ENCODE peak calls at places on chromosomes 3 and 15, in four cellular contexts. J is GM12878, P is K562, V is endothelial cell of umbilical vein. T is an unnamed sample.

GRCh38 chr3:180040966-180041365 is 4.2 kb upstream of the PEX5L start:
- DNase-seq in J (no peak), P (no peak), V (no peak), T (no peak)

GRCh38 chr3:98596902-98597500 is 3.6 kb upstream of the CPOX start:
- DNase-seq in J (peak), P (peak), V (peak), T (peak)

GRCh38 chr15:28955160-28955502 is 69.4 kb downstream of the APBA2 start:
- DNase-seq in J (peak), P (no peak), V (no peak), T (peak)

GRCh38 chr15:77851696-77852095 is 219.0 kb upstream of the LINGO1 start:
- DNase-seq in J (no peak), P (no peak), V (no peak), T (no peak)

GRCh38 chr15:31261266-31262142 is 65.1 kb upstream of the KLF13 start:
- DNase-seq in J (no peak), P (no peak), V (no peak), T (no peak)

GRCh38 chr3:117721866-117722265 is 1012.3 kb downstream of the TUSC7 start:
- DNase-seq in J (no peak), P (no peak), V (no peak), T (no peak)

GRCh38 chr15:24919446-24919845 is 35.3 kb upstream of the SNRPN start:
- DNase-seq in J (no peak), P (no peak), V (no peak), T (no peak)

GRCh38 chr3:51940648-51941421 is 869 bp downstream of the RRP9 start:
- DNase-seq in J (no peak), P (no peak), V (peak), T (no peak)

GRCh38 chr3:2714856-2715255 is 395.3 kb downstream of the IL5RA start:
- DNase-seq in J (no peak), P (no peak), V (no peak), T (no peak)

GRCh38 chr3:59425942-59426341 is 376.1 kb upstream of the CFAP20DC start:
- DNase-seq in J (no peak), P (no peak), V (no peak), T (no peak)

GRCh38 chr3:58336135-58336882 is 3.6 kb downstream of the PXK start:
- DNase-seq in J (no peak), P (no peak), V (no peak), T (peak)

GRCh38 chr15:28934645-28935044 is 48.9 kb downstream of the APBA2 start:
- DNase-seq in J (no peak), P (no peak), V (no peak), T (no peak)

GRCh38 chr15:57696146-57696545 is 10.4 kb upstream of the POLR2M start:
- DNase-seq in J (no peak), P (no peak), V (peak), T (no peak)

GRCh38 chr3:171753665-171754408 is 56.4 kb downstream of the PLD1 start:
- DNase-seq in J (no peak), P (no peak), V (no peak), T (peak)

GRCh38 chr3:186517218-186517617 is 27.0 kb downstream of the CRYGS start:
- DNase-seq in J (no peak), P (no peak), V (no peak), T (no peak)

GRCh38 chr3:142947352-142947751 is 16.1 kb downstream of the PAQR9 start:
- DNase-seq in J (no peak), P (no peak), V (no peak), T (no peak)

GRCh38 chr3:152159328-152159727 is 109.4 kb upstream of the MBNL1 start:
- DNase-seq in J (no peak), P (no peak), V (no peak), T (peak)

GRCh38 chr15:40163657-40164416 is 3.0 kb downstream of the BUB1B start:
- DNase-seq in J (no peak), P (no peak), V (no peak), T (no peak)

GRCh38 chr3:29317659-29318173 is 36.8 kb downstream of the RBMS3 start:
- DNase-seq in J (no peak), P (no peak), V (peak), T (no peak)

GRCh38 chr15:61051570-61052031 is 177.5 kb downstream of the RORA start:
- DNase-seq in J (no peak), P (no peak), V (peak), T (peak)

GRCh38 chr3:9168230-9168629 is 81.2 kb downstream of the SRGAP3 start:
- DNase-seq in J (peak), P (no peak), V (no peak), T (no peak)

GRCh38 chr15:39874890-39875549 is 45.0 kb downstream of the GPR176 start:
- DNase-seq in J (no peak), P (no peak), V (peak), T (no peak)

GRCh38 chr3:65391068-65391467 is 647.6 kb downstream of the MAGI1 start:
- DNase-seq in J (no peak), P (no peak), V (no peak), T (no peak)
- TF ChIP-seq FOS in J (no peak), P (no peak), V (no peak), T (no peak)

DNA sequence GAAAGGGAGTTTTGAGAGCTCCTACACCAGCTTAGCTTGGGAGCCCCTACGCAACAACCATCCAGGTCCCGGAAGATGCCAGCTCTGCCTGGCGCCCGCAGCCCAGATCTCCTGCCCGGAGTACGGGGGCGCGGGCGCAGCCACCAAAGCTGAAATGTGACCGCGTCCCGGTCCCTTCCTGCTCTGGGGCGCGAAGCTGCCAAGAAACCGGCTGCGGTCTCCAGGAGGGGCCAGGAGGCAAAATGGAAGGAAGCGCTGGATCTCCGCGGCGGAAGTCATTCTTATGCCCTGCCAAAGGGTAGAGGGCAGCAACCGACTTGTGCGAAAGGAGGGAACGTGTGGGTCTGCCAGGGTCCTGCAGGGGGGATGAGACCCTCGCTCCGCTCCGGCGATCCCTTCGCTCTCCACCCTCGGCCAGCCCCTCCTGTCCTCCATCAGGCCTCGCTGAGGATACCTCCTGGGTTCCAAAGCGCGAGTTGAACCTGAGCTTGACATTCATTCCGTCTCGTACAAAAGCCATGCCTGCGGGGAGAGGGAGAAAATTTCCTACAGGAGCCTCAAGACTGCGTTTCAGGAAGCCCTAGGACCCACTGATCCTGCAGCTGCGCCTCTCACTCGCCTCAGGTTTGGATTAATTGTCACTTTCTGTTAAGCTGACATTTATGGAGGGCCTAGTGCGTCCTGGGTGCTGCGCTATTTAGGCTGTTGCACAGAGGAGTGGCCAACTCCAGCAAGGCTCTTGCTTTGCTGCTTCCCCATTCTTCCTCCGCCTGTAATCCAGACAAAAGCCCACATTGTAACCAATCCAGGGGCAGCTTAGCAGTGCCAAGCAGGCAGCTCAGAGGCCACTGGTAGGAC is 98.3 kb upstream of the VGLL3 start:
- DNase-seq in J (no peak), P (no peak), V (peak), T (peak)
- TF ChIP-seq FOS in J (no peak), P (no peak), V (no peak), T (no peak)

GRCh38 chr3:155431856-155432570 is 138.5 kb upstream of the STRIT1 start:
- DNase-seq in J (no peak), P (no peak), V (no peak), T (no peak)

GRCh38 chr3:155441026-155441425 is 147.5 kb upstream of the STRIT1 start:
- DNase-seq in J (no peak), P (no peak), V (no peak), T (no peak)

GRCh38 chr3:155441506-155441905 is 148.0 kb upstream of the STRIT1 start:
- DNase-seq in J (no peak), P (no peak), V (no peak), T (no peak)

DNA sequence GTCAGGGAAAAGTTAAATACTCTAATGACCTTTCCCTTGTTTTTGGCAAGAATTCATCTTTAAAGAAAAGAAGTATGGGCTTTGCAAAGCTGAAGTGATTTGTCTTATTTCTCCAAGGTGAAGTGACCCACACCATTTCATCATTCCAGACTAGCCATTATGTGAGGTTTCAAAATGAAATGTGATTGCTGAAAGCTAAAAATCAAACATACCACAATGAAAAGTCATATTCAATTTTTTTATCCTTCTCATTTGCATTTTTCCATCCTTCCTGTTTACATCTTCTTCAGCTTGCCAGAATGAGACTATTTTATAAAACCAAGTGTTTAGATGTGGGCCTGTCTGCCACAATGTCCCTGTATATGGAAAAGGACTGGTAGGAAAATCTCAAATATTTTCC is 142.3 kb upstream of the STRIT1 start:
- DNase-seq in J (no peak), P (no peak), V (no peak), T (no peak)
- TF ChIP-seq FOS in J (no peak), P (no peak), V (no peak), T (no peak)

DNA sequence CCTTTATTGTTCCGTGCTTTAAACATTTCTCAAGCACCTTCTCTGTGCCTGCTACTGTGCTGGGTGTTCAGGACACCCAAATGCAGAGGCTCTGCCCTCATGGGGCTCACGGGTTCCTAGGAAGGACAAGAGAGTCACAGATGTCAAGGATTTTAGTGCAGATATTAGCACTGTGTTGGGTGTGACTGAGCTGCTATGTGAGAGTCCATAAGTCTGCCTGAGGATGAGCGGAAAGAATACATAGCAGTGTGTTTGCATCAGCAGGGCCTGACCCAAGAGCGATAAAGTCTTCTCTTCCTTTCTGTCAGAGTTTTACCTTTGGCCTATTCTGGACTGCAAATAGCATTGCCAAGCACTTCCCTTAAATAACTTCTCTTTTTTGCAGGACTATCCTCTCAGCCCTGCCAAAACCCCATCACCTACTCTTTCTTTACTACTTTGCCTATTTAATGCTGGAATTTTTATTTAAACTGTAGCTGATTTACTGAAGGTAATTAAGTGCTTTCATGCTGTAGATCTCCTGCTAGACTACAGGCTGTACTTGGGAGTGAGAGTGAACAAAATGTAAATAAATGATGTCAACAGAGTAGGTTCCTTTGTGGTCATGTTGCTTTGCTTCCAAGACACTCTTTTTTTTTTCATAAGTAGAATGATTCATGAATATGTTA is 459.4 kb upstream of the TPRG1 start:
- DNase-seq in J (no peak), P (no peak), V (peak), T (peak)
- TF ChIP-seq FOS in J (no peak), P (no peak), V (peak), T (peak)

GRCh38 chr3:20066079-20066478 is 25.8 kb downstream of the KAT2B start:
- DNase-seq in J (no peak), P (no peak), V (no peak), T (no peak)

GRCh38 chr3:20066848-20067617 is 26.8 kb downstream of the KAT2B start:
- DNase-seq in J (no peak), P (no peak), V (peak), T (no peak)

GRCh38 chr3:20062996-20063395 is 22.8 kb downstream of the KAT2B start:
- DNase-seq in J (no peak), P (no peak), V (no peak), T (no peak)

GRCh38 chr3:20064796-20065564 is 24.7 kb downstream of the KAT2B start:
- DNase-seq in J (no peak), P (no peak), V (no peak), T (no peak)

DNA sequence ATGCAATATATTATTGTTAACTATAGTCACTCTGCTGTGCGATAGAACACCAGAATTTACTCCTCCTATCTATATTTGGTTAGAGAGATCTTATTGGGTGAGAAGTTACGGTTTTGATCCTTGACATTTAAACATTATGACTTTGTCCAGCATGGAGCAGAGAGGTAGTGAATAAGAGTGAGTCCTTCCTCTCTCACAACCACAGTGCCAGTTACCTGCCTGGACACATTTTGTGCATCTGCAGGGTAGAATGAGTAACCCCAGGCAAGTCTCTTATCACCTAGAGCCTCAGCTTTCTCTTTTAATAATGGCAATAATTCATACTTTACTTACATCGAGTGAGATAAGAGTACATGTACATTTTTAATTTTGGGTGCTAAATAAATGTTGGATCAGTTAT is 24.1 kb downstream of the KAT2B start:
- DNase-seq in J (no peak), P (no peak), V (no peak), T (no peak)
- TF ChIP-seq FOS in J (no peak), P (no peak), V (no peak), T (no peak)

DNA sequence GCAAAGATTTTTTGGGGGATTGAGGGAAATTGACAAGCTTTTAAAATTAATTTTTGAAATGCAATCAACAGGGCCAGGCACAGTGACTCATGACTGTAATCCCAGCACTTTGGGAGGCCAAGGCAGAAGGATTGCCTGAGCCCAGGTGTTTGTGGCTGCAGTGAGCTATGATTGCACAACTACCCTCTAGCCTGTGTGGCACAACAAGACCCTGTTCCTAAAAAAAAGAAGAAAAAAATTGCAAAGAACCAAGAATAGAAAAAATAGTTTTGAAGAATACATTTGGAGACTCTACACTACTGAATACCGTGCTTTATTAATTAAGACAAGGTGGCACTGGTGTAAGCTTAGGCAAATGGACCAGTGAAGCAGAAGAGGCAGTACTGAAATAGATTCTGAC is 443.4 kb upstream of the ATP11B start:
- DNase-seq in J (no peak), P (no peak), V (no peak), T (no peak)
- TF ChIP-seq FOS in J (no peak), P (no peak), V (no peak), T (no peak)

DNA sequence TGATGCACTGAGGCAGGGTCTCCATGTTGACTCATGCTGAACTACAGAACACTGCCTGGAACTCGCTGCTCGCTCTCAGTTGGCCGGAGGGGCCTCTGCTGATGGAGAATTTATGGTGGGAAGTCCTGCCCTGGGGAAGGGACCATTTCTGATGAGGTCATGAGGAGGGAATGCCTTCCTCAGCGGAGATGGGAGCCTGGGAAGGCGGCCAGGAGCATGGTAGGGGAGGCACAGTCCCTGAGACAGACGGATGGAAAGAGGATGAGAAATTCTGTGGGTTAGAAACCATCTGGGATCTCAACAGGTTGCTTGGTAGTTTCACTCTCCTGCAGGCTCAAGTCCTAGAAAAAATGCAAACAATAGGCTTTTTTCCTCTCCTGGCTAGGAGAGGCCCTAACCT is 56.8 kb upstream of the TPM1 start:
- DNase-seq in J (no peak), P (no peak), V (peak), T (peak)
- TF ChIP-seq FOS in J (no peak), P (no peak), V (no peak), T (no peak)

GRCh38 chr15:70409388-70409787 is 311.7 kb upstream of the TLE3 start:
- DNase-seq in J (no peak), P (no peak), V (no peak), T (no peak)
- TF ChIP-seq FOS in J (no peak), P (no peak), V (no peak), T (no peak)

GRCh38 chr3:184781801-184782200 is 30.2 kb upstream of the VPS8 start:
- DNase-seq in J (no peak), P (no peak), V (no peak), T (no peak)
- TF ChIP-seq FOS in J (no peak), P (no peak), V (no peak), T (no peak)

T was measured in IMR-90.